ENCODE peak calls at places on chromosomes 7 and 10, in five cellular contexts. Q is memory B cell, K is bronchial epithelial cell, C is anterior cingulate cortex, L is hypothalamus. E is an unnamed sample.
A peak's percentile ranks its signal among the peaks of the same experiment; 100 is the strongest.

GRCh38 chr10:7475046-7475860 is 64.4 kb upstream of the SFMBT2 start:
- DNase-seq in Q (no peak), K (no peak), C (peak; percentile 81), L (no peak), E (no peak)

GRCh38 chr10:3111626-3112220 is 44.4 kb downstream of the PFKP start:
- DNase-seq in Q (no peak), K (no peak), C (peak; percentile 22), L (no peak), E (no peak)

GRCh38 chr10:15453462-15453861 is 82.4 kb upstream of the FAM171A1 start:
- DNase-seq in Q (no peak), K (no peak), C (no peak), L (no peak), E (no peak)

GRCh38 chr7:3537210-3537875 is 236.3 kb downstream of the SDK1 start:
- DNase-seq in Q (no peak), K (peak; percentile 42), C (no peak), L (no peak), E (no peak)

GRCh38 chr10:18145652-18146051 is 5.4 kb downstream of the CACNB2 start:
- DNase-seq in Q (no peak), K (no peak), C (no peak), L (no peak), E (no peak)

GRCh38 chr10:82289945-82290344 is 415.0 kb downstream of the NRG3 start:
- DNase-seq in Q (no peak), K (no peak), C (no peak), L (no peak), E (no peak)

GRCh38 chr10:46053534-46054434 is 7.7 kb upstream of the MSMB start:
- DNase-seq in Q (no peak), K (no peak), C (no peak), L (no peak), E (no peak)

GRCh38 chr7:51702673-51703072 is 386.1 kb upstream of the COBL start:
- DNase-seq in Q (no peak), K (no peak), C (no peak), L (no peak), E (no peak)

GRCh38 chr10:103765168-103765567 is 90.2 kb downstream of the SH3PXD2A start:
- DNase-seq in Q (no peak), K (peak; percentile 65), C (no peak), L (no peak), E (no peak)